ENCODE peak calls at places on chromosome 22, in four cellular contexts. One of them, this sample, is unnamed.

GRCh38 chr22:31148953-31149627 is 8.8 kb upstream of the PLA2G3 start:
- DNase-seq in esophagus muscularis mucosa: no peak
- DNase-seq in kidney: peak
- DNase-seq in hippocampal formation: peak
- DNase-seq in this sample: peak

GRCh38 chr22:38452373-38453064 is 2.5 kb downstream of the KCNJ4 start:
- DNase-seq in esophagus muscularis mucosa: no peak
- DNase-seq in kidney: peak
- DNase-seq in hippocampal formation: peak
- DNase-seq in this sample: no peak

GRCh38 chr22:17085277-17086091 is 684 bp downstream of the IL17RA start:
- DNase-seq in kidney: peak
- DNase-seq in esophagus muscularis mucosa: no peak
- DNase-seq in hippocampal formation: no peak
- DNase-seq in this sample: no peak

GRCh38 chr22:37282385-37282677 is at the start of gene CYTH4:
- DNase-seq in kidney: peak
- DNase-seq in esophagus muscularis mucosa: no peak
- DNase-seq in hippocampal formation: no peak
- DNase-seq in this sample: no peak

GRCh38 chr22:37368058-37368457 is 59.2 kb downstream of the ELFN2 start:
- DNase-seq in hippocampal formation: no peak
- DNase-seq in esophagus muscularis mucosa: no peak
- DNase-seq in kidney: no peak
- DNase-seq in this sample: no peak

GRCh38 chr22:29716814-29717213 is 3.0 kb upstream of the CABP7 start:
- DNase-seq in hippocampal formation: peak
- DNase-seq in esophagus muscularis mucosa: no peak
- DNase-seq in kidney: no peak
- DNase-seq in this sample: no peak

GRCh38 chr22:45240137-45240809 is 421 bp downstream of the KIAA0930 start:
- DNase-seq in kidney: no peak
- DNase-seq in esophagus muscularis mucosa: no peak
- DNase-seq in hippocampal formation: no peak
- DNase-seq in this sample: no peak

GRCh38 chr22:46354176-46354992 is 18.9 kb downstream of the TRMU start:
- DNase-seq in esophagus muscularis mucosa: no peak
- DNase-seq in hippocampal formation: no peak
- DNase-seq in kidney: peak
- DNase-seq in this sample: no peak

GRCh38 chr22:50530280-50530856 is 556 bp upstream of the TYMP start:
- DNase-seq in kidney: no peak
- DNase-seq in hippocampal formation: no peak
- DNase-seq in esophagus muscularis mucosa: no peak
- DNase-seq in this sample: no peak

GRCh38 chr22:35116269-35116668 is 50.3 kb downstream of the ISX start:
- DNase-seq in esophagus muscularis mucosa: no peak
- DNase-seq in hippocampal formation: no peak
- DNase-seq in kidney: no peak
- DNase-seq in this sample: no peak

GRCh38 chr22:24088796-24089195 is 77.7 kb downstream of the CABIN1 start:
- DNase-seq in hippocampal formation: no peak
- DNase-seq in esophagus muscularis mucosa: no peak
- DNase-seq in kidney: peak
- DNase-seq in this sample: peak

GRCh38 chr22:36331912-36332622 is 55.7 kb downstream of the MYH9 start:
- DNase-seq in hippocampal formation: peak
- DNase-seq in kidney: peak
- DNase-seq in esophagus muscularis mucosa: no peak
- DNase-seq in this sample: no peak

GRCh38 chr22:46775364-46775758 is 12.9 kb downstream of the TBC1D22A start:
- DNase-seq in esophagus muscularis mucosa: no peak
- DNase-seq in hippocampal formation: no peak
- DNase-seq in kidney: no peak
- DNase-seq in this sample: no peak

GRCh38 chr22:25775501-25775900 is 33.5 kb downstream of the MYO18B start:
- DNase-seq in esophagus muscularis mucosa: no peak
- DNase-seq in kidney: no peak
- DNase-seq in hippocampal formation: no peak
- DNase-seq in this sample: no peak

GRCh38 chr22:20875296-20875695 is 16.5 kb downstream of the SNAP29 start:
- DNase-seq in esophagus muscularis mucosa: no peak
- DNase-seq in hippocampal formation: no peak
- DNase-seq in kidney: no peak
- DNase-seq in this sample: no peak

GRCh38 chr22:48937032-48937639 is 890.5 kb downstream of the BRD1 start:
- DNase-seq in kidney: no peak
- DNase-seq in hippocampal formation: no peak
- DNase-seq in esophagus muscularis mucosa: peak
- DNase-seq in this sample: no peak

GRCh38 chr22:16603448-16603768 is 10.8 kb upstream of the CCT8L2 start:
- DNase-seq in hippocampal formation: no peak
- DNase-seq in esophagus muscularis mucosa: no peak
- DNase-seq in kidney: no peak
- DNase-seq in this sample: no peak

GRCh38 chr22:40076702-40077645 is 82.2 kb downstream of the FAM83F start:
- DNase-seq in kidney: no peak
- DNase-seq in esophagus muscularis mucosa: no peak
- DNase-seq in hippocampal formation: no peak
- DNase-seq in this sample: no peak

GRCh38 chr22:50473088-50473487 is 1.7 kb downstream of the SBF1 start:
- DNase-seq in esophagus muscularis mucosa: no peak
- DNase-seq in hippocampal formation: no peak
- DNase-seq in kidney: peak
- DNase-seq in this sample: no peak

GRCh38 chr22:37021710-37022482 is 2.4 kb downstream of the MPST start:
- DNase-seq in hippocampal formation: no peak
- DNase-seq in kidney: peak
- DNase-seq in esophagus muscularis mucosa: no peak
- DNase-seq in this sample: no peak

GRCh38 chr22:29994941-29995340 is 85.3 kb upstream of the HORMAD2 start:
- DNase-seq in kidney: no peak
- DNase-seq in hippocampal formation: no peak
- DNase-seq in esophagus muscularis mucosa: no peak
- DNase-seq in this sample: no peak

This sample was measured in D721Med.